ENCODE peak calls at places on chromosomes 7 and 10, in six cellular contexts. L, Z, S, E, N and J are unnamed samples.

GRCh38 chr7:29557954-29558353 is 5.7 kb upstream of the PRR15 start:
- DNase-seq in N (no peak), Z (no peak), L (no peak), E (no peak), S (no peak), J (no peak)

GRCh38 chr7:38524786-38525185 is 106.4 kb downstream of the AMPH start:
- DNase-seq in L (no peak), Z (no peak), E (no peak), N (no peak), S (peak), J (no peak)

GRCh38 chr7:120989571-120990220 is 1.2 kb downstream of the CPED1 start:
- DNase-seq in Z (peak), E (no peak), N (peak), L (no peak), S (peak), J (no peak)

GRCh38 chr7:111384065-111384891 is 178.0 kb downstream of the IMMP2L start:
- DNase-seq in Z (no peak), E (no peak), S (peak), L (no peak), N (no peak), J (no peak)

GRCh38 chr10:97451605-97452004 is 5.6 kb downstream of the ZDHHC16 start:
- DNase-seq in N (no peak), Z (no peak), S (no peak), E (no peak), L (no peak), J (no peak)

GRCh38 chr10:110850990-110851389 is 20.7 kb upstream of the PDCD4 start:
- DNase-seq in N (no peak), L (no peak), Z (no peak), S (peak), E (no peak), J (no peak)

GRCh38 chr7:46545790-46546189 is 624.7 kb upstream of the IGFBP3 start:
- DNase-seq in L (no peak), E (no peak), Z (no peak), S (peak), N (no peak), J (no peak)

GRCh38 chr7:70997275-70997674 is 134.7 kb upstream of the GALNT17 start:
- DNase-seq in S (no peak), Z (no peak), N (no peak), L (no peak), E (no peak), J (no peak)

GRCh38 chr10:43076311-43076875 is 476 bp upstream of the RET start:
- DNase-seq in E (no peak), Z (peak), S (no peak), N (peak), L (no peak), J (no peak)

DNA sequence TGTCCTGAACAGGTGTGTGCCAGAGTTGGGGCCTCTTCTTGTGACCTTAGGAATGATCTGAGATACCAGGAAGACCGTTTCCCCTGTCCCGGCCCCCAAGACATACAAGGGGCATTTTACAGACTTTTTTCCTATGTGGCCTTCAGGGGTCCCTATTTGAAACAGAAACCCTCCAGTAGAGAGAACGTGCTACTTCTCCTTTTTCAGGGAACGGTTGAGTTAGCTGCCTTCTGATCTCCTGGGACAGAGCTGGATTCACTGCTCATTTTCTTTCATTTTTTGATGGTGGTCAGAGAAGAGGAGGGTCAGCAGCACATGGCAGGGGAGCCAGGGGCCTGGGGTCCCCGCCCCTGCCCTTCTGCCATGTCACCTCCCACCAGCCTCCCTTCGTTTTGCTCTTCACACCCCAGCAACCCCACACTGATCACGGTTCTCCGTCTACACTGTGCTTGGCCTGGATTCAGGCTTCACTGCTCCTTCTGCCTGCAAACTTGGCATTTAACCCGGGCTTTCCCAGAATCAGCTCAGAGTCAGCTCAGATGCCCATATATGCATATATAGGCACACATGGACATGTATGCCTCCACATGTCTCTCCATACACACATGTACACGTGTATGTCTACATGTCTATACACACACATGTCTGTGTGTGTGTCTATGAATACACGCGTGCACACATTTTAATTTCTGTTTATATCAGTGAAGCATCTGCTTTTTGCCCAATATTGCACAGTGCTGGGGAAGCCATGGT is 138.0 kb upstream of the BTBD16 start:
- DNase-seq in Z (no peak), S (no peak), N (no peak), L (no peak), E (no peak), J (no peak)
- H3K27ac ChIP-seq in Z (peak), S (no peak), N (peak), L (no peak), E (no peak), J (no peak)

DNA sequence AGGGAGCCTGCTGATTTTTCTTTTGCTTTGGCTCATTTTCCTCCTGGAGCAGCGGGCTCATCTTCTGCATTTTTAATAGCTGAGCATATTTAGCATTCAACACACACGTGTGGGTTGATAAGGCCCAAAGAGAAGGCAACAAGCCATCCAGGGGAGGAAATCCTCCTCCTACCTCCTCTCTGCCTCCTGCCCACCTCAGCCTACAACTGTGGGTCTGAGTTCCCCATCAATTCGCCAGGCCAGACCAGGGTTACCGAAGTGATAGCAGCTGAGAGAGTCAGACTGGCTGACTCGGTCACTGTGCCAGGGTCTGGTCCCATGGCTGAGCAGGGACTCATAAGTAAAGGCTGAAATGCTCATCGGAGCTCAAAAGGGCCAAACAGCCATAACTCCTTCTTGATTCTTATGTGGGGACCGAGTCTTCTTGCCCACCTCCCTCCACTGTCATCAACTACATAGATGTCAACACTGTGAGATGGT is 74.6 kb upstream of the EFCAB10 start:
- DNase-seq in L (no peak), S (no peak), E (no peak), N (no peak), Z (no peak), J (no peak)
- H3K27ac ChIP-seq in L (no peak), S (no peak), E (no peak), N (no peak), Z (no peak), J (no peak)

DNA sequence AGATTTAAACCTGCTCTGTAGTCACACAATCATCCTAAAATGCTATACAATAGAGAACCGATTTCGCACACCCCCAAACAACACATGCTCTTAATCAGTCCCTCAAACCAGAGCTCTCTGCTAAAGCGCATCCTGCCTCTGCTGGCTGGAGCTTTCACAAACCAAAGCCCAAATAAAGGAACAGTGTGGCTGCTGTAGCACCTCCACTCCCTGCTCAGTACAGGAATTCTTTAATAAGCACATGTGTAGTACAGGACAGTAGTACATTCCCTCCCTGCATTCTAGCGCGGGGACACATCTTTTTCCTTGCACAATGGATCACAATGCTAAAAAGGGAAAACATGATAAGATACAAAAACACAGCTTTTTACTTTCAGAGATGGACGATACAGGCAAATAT is 684.6 kb downstream of the MAGI2 start:
- DNase-seq in E (no peak), L (no peak), N (no peak), Z (no peak), S (no peak), J (peak)
- H3K27ac ChIP-seq in E (no peak), L (no peak), N (peak), Z (no peak), S (no peak), J (peak)

DNA sequence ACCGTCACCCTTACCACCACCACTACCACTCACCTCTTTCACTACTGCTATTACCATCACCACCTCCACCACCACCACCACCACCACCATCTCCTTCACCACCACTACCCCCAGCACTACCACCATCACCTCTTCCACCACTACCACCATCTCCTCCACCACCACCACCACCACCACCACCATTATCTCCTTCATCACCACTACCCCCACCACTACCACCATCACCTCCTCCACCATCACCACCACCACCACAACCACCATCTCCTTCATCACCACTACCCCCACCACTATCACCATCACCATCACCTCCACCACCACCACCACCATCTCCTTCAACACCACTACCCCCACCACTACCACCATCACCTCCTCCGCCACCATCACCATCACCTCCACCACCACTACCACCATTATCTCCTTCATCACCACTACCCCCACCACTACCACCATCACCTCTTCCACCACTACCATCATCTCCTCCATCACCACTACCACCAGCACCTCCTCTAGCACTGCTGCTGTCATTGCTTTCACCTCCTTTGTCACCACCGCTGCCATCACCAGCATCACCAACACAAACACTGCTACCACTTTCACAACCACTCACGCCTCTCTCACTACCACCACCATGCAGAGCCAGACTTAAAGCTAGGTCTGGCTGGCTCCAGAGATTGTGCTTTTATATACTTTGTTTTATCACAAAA is 109.3 kb downstream of the ICA1 start:
- DNase-seq in Z (no peak), S (no peak), L (no peak), N (no peak), E (no peak), J (no peak)
- H3K27ac ChIP-seq in Z (no peak), S (no peak), L (no peak), N (no peak), E (no peak), J (no peak)

GRCh38 chr10:44951827-44952226 is 7.8 kb upstream of the RASSF4 start:
- DNase-seq in Z (no peak), N (no peak), S (no peak), L (no peak), E (peak), J (no peak)

GRCh38 chr10:44949127-44949802 is 10.3 kb upstream of the RASSF4 start:
- DNase-seq in L (no peak), S (no peak), N (no peak), Z (no peak), E (no peak), J (no peak)

GRCh38 chr10:44950326-44951225 is 9.0 kb upstream of the RASSF4 start:
- DNase-seq in Z (no peak), E (peak), S (no peak), N (no peak), L (no peak), J (no peak)

GRCh38 chr10:44948713-44949112 is 10.9 kb upstream of the RASSF4 start:
- DNase-seq in E (no peak), L (no peak), N (no peak), S (no peak), Z (no peak), J (no peak)

GRCh38 chr10:44949915-44950314 is 9.7 kb upstream of the RASSF4 start:
- DNase-seq in S (no peak), L (no peak), E (peak), Z (no peak), N (no peak), J (no peak)
- H3K27ac ChIP-seq in S (no peak), L (no peak), E (peak), Z (peak), N (no peak), J (no peak)

DNA sequence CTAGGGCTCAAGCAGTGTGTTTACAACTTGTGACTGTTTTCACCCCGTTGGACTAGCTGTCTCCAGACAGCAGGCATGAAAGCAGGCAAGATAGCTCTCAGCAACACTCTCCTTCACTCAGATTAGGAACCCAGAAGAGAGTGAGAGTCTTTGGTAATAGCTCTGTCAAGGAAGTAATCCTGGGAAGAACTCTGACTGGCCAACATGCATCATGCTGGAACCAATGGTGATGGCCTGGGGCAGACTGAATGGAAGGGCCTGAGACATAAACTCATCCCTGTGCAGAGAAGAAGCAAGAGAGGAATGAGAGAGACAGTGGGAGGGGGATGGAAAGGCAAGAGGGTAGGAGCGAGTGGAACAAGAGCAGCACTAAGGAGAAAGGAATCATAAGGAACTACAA is 48.9 kb downstream of the AKR1D1 start:
- DNase-seq in S (peak), N (no peak), L (no peak), E (no peak), Z (no peak), J (no peak)
- H3K27ac ChIP-seq in S (no peak), N (no peak), L (no peak), E (no peak), Z (no peak), J (no peak)

DNA sequence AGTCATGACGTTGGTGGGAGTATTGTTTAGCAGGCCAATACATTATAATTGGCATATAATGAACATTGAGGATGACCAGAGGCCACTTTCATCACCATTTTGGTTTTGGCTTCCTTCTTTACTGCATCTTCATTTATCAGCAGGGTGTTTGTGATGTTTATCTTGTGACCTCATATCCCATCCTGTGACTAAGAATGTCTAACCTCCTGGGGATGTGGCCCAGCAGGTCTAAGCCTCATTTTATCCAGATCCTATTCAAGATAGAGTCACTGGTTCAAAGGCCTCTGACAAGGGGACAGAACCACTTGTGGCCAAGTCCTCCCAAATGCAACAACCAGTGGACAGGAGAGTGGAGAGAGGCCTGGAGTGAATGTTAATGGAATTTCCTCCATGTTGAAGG is 77.3 kb upstream of the RPA3 start:
- DNase-seq in L (no peak), N (no peak), Z (no peak), S (peak), E (no peak), J (no peak)
- H3K27ac ChIP-seq in L (no peak), N (no peak), Z (no peak), S (no peak), E (no peak), J (no peak)

GRCh38 chr7:28170701-28171100 is 9.9 kb downstream of the JAZF1 start:
- DNase-seq in N (no peak), L (no peak), E (no peak), Z (no peak), S (no peak), J (no peak)
- H3K27ac ChIP-seq in N (no peak), L (no peak), E (no peak), Z (peak), S (no peak), J (no peak)

GRCh38 chr10:49139866-49140195 is 6.0 kb upstream of the FAM170B start:
- DNase-seq in N (no peak), E (no peak), S (peak), L (no peak), Z (no peak), J (no peak)
- H3K27ac ChIP-seq in N (peak), E (no peak), S (peak), L (no peak), Z (peak), J (no peak)